ENCODE peak calls at places on chromosome 19, in eight cellular contexts. H is mucosa of descending colon; X is brain microvascular endothelial cell; R is stomach; N is lung; E is tibial artery; M is CD8-positive, alpha-beta T cell; Y is DND-41. G is an unnamed sample. For H3K36me3, the result is how much of the 10 kb centered on the place peaks cover.

GRCh38 chr19:21698215-21698614 is 69.2 kb downstream of the ZNF100 start:
- DNase-seq in R (no peak), H (no peak), E (no peak), N (no peak), Y (no peak), M (no peak), X (no peak), G (peak)

GRCh38 chr19:33390120-33390907 is 16.8 kb downstream of the CEBPG start:
- DNase-seq in H (peak), E (peak), Y (no peak), N (peak), X (no peak), R (no peak), M (no peak), G (no peak)

GRCh38 chr19:44723952-44724319 is 24.6 kb upstream of the BCL3 start:
- DNase-seq in E (peak), R (peak), H (peak), M (peak), X (peak), N (peak), Y (peak), G (peak)

GRCh38 chr19:41995959-41996797 is 2.1 kb upstream of the ATP1A3 start:
- DNase-seq in Y (peak), M (no peak), R (no peak), E (no peak), H (no peak), X (no peak), N (no peak), G (no peak)

GRCh38 chr19:51356159-51356801 is 9.9 kb downstream of the ETFB start:
- DNase-seq in Y (no peak), N (no peak), E (no peak), R (no peak), H (no peak), M (no peak), X (no peak), G (no peak)

GRCh38 chr19:8697671-8698432 is 743 bp downstream of the ACTL9 start:
- DNase-seq in M (no peak), R (no peak), X (no peak), N (no peak), H (no peak), E (no peak), Y (peak), G (no peak)

GRCh38 chr19:41449079-41449864 is 6.3 kb downstream of the ERICH4 start:
- DNase-seq in Y (peak), R (peak), M (peak), X (peak), H (peak), N (peak), E (peak), G (peak)

GRCh38 chr19:28829762-28830161 is 383.2 kb downstream of the UQCRFS1 start:
- DNase-seq in R (no peak), H (no peak), Y (no peak), E (no peak), N (no peak), X (no peak), M (no peak), G (no peak)

GRCh38 chr19:7673995-7674667 is 2.8 kb upstream of the MCEMP1 start:
- DNase-seq in R (peak), Y (peak), H (peak), M (no peak), N (peak), E (peak), X (peak), G (peak)

GRCh38 chr19:29547981-29548380 is 22.2 kb downstream of the VSTM2B start:
- DNase-seq in N (no peak), H (no peak), R (peak), M (no peak), Y (no peak), E (peak), X (no peak), G (no peak)

GRCh38 chr19:23116802-23117571 is at the start of gene ZNF730:
- DNase-seq in N (no peak), Y (peak), X (peak), E (no peak), R (no peak), M (peak), H (peak), G (peak)

GRCh38 chr19:43765109-43765876 is 10.5 kb upstream of the SMG9 start:
- DNase-seq in X (peak), E (peak), R (peak), M (peak), H (peak), Y (no peak), N (no peak), G (peak)

GRCh38 chr19:10305139-10305806 is 4.3 kb downstream of the ZGLP1 start:
- DNase-seq in N (no peak), H (no peak), X (peak), M (no peak), E (peak), Y (no peak), R (no peak), G (peak)

GRCh38 chr19:51784922-51785690 is 9.9 kb upstream of the FPR3 start:
- DNase-seq in N (peak), Y (no peak), R (no peak), E (peak), M (no peak), X (peak), H (no peak), G (peak)

GRCh38 chr19:53161123-53161522 is 2.3 kb upstream of the ZNF347 start:
- DNase-seq in M (no peak), N (no peak), H (no peak), E (no peak), Y (no peak), R (no peak), X (no peak), G (no peak)

GRCh38 chr19:41175825-41176734 is 16.9 kb upstream of the CYP2S1 start:
- DNase-seq in Y (peak), M (peak), E (peak), N (peak), R (peak), H (peak), X (peak), G (peak)

GRCh38 chr19:37218592-37218935 is 550 bp downstream of the ZNF383 start:
- DNase-seq in X (peak), R (no peak), N (no peak), Y (no peak), H (no peak), M (no peak), E (no peak), G (no peak)

GRCh38 chr19:50827476-50827875 is 3.9 kb upstream of the KLK1 start:
- DNase-seq in X (no peak), R (no peak), N (no peak), Y (no peak), M (no peak), E (no peak), H (no peak), G (no peak)

DNA sequence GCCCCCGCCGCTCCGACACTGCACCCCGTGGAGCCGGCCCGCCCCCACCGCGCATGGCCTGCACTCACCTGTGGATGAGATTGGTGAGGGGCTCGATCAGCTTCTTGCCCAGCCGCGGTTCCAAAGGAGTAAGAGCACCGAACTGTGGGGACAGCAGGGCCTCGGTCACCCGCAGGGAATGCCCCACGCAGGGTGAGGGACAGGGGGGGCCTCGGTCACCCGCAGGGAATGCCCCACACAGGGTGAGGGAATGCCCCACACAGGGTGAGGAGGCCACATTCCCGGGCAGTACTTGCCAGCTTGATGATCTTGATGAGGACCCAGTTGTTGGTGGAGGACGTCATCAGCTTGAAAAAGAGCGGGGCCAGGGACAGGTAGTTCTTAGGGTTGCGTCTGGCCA is 22.3 kb downstream of the AP3D1 start:
- DNase-seq in M (no peak), Y (no peak), E (no peak), R (no peak), H (no peak), X (no peak), N (no peak), G (no peak)
- H3K36me3 ChIP-seq in M (under half), Y (half or more), E (half or more), R (half or more), H (under half), X (half or more), N (half or more), G (under half)

DNA sequence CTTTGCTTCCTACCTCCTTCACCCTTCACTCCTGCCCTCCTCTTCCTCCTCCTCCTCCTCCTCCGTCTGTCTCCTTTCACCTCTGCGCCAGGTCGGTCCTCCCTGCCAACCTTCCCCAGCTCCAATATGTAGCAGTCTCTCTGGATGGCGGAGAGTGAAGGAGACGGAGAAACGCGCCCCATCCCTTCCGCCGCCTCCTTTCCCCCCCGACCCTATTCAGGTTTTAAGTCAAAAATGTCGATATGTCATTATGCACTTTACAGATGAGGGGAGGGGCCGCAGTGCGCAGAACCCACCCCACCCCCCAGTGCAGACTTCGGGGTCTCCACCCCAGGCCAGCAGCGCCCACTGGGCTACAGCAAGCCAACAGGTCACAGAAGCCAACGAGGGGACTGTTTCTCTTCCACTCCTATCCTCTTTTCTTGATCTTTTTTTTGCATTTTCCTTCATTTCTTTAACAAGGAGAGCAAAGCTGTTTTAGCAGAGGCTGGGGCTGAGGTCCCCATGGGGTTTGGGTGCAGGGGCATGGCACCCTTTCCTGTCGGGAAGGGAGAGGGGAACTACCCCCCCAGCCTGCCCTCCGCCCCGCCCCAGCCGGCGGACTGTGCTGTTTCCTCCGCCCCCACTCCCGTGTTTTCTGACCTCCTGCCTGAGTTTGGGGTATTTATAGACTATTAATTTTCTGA is 9.2 kb downstream of the MIDN start:
- DNase-seq in R (no peak), M (no peak), N (no peak), H (no peak), Y (no peak), X (no peak), E (no peak), G (no peak)
- H3K4me3 ChIP-seq in R (peak), M (no peak), N (no peak), H (no peak), Y (no peak), X (no peak), E (no peak), G (no peak)

GRCh38 chr19:49014870-49015255 is 2.0 kb downstream of the LHB start:
- DNase-seq in E (no peak), N (no peak), R (no peak), X (no peak), M (no peak), Y (no peak), H (no peak), G (no peak)

GRCh38 chr19:49016067-49016839 is 638 bp downstream of the LHB start:
- DNase-seq in E (no peak), R (no peak), M (no peak), X (no peak), N (no peak), H (no peak), Y (no peak), G (no peak)

GRCh38 chr19:49011194-49011593 is 5.7 kb downstream of the LHB start:
- DNase-seq in M (no peak), R (no peak), X (no peak), N (no peak), H (no peak), Y (no peak), E (no peak), G (no peak)

GRCh38 chr19:49017041-49017665 is at the start of gene LHB:
- DNase-seq in E (no peak), Y (no peak), R (no peak), N (no peak), X (no peak), H (no peak), M (no peak), G (no peak)

DNA sequence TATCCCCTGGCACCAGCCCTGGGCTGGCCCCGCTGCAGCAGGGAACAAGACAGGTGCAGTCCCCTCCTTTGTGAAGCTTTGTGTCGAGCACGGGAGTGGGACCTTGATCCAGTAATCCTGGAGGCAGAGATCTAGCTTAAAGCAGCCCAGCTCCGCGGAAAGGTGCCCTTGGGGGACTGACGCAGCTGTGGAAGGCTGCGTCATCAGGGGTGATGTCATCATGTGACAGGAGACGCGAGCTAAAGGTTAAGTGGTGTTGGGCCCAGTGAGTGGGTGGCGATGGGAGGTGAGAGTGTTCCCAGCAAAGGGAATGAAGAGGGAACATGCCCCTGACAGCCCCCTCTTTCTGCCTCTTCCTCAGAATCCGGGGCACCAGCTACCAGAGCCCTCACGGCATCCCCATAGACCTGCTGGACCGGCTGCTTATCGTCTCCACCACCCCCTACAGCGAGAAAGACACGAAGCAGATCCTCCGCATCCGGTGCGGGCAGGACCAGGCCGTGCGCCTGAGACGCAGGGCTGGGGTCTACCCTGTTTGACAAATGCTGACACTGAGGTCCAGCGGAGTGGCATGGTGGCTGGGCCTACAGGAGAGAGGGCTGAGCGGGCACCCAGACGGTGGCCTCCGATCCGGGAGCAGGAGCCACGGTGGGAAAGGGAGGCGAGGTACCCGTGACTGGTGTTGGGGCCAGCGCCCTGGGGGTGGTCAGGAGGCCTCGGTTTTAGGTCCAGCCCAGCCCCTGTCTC is 2.6 kb downstream of the LHB start:
- DNase-seq in H (no peak), R (no peak), Y (no peak), X (no peak), M (no peak), E (no peak), N (no peak), G (no peak)
- H3K36me3 ChIP-seq in H (under half), R (half or more), Y (half or more), X (under half), M (under half), E (half or more), N (half or more), G (under half)

DNA sequence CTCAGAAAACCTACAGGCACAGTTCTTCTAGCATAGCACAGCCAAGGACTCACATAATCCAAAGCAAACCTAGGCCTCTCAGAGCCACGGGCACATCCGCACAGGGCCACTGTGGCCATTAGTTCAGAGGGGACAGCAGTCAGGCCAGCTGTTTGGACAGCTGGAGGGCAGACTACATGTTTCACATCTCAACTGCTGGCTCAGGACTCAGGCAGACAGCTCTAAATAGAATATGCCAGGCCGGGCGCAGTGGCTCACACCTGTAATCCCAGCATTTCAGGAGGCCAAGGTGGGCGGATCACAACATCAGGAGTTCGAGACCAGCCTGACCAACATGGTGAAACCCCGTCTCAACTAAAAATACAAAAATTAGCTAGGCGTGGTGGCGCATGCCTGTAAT is 26.8 kb downstream of the SAFB2 start:
- DNase-seq in E (no peak), Y (no peak), N (no peak), H (peak), X (no peak), R (no peak), M (no peak), G (no peak)
- H3K4me3 ChIP-seq in E (no peak), Y (no peak), N (no peak), H (no peak), X (no peak), R (no peak), M (no peak), G (no peak)

GRCh38 chr19:14441041-14441938 is 8.2 kb downstream of the PKN1 start:
- DNase-seq in N (no peak), X (no peak), M (no peak), Y (no peak), H (no peak), E (no peak), R (no peak), G (no peak)
- H3K36me3 ChIP-seq in N (under half), X (under half), M (under half), Y (half or more), H (under half), E (half or more), R (half or more), G (under half)

GRCh38 chr19:19525611-19526380 is 2.9 kb upstream of the YJEFN3 start:
- DNase-seq in H (no peak), N (no peak), M (no peak), X (no peak), E (no peak), R (no peak), Y (no peak), G (no peak)
- H3K4me3 ChIP-seq in H (no peak), N (no peak), M (no peak), X (no peak), E (no peak), R (no peak), Y (no peak), G (no peak)

GRCh38 chr19:47069795-47070194 is 21.4 kb upstream of the TMEM160 start:
- DNase-seq in E (no peak), M (no peak), X (no peak), Y (no peak), R (no peak), H (no peak), N (no peak), G (no peak)
- H3K36me3 ChIP-seq in E (half or more), M (under half), X (half or more), Y (half or more), R (half or more), H (under half), N (half or more), G (under half)

DNA sequence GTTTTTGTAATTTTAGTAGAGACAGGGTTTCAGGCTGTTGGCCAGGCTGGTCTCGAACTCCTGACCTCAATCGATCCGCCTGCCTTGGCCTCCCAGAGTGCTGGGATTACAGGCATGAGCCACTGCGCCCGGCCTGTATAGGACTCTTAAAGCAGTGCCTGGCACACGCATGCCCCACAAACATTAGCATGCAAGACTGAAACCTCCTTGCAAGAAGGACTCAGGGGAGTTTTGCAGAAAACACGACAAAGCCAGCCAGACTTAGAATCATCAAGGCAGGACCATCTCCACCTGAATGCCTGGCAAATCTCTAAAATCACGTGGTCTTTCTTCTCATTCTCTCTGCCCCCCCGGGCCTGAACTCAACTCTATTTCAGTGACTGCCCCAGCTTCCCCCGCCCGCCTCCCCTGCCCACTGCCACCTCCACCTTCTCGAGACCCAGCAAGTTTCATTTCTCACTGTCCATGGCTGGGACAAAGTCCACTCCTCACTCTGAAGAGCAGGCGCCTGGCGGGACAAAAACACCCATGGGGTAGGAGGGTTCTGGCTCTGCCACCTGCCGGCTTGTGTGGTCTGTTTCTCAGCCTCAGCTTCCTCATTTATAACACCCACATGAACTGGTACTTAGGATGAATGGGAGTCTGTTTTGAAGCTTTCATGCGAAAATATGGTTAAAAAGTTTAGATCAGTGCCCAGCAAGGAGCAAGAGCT is 2.4 kb downstream of the TICAM1 start:
- DNase-seq in X (no peak), R (peak), M (no peak), Y (no peak), E (no peak), H (peak), N (no peak), G (no peak)
- H3K4me3 ChIP-seq in X (no peak), R (peak), M (no peak), Y (no peak), E (no peak), H (no peak), N (no peak), G (no peak)

DNA sequence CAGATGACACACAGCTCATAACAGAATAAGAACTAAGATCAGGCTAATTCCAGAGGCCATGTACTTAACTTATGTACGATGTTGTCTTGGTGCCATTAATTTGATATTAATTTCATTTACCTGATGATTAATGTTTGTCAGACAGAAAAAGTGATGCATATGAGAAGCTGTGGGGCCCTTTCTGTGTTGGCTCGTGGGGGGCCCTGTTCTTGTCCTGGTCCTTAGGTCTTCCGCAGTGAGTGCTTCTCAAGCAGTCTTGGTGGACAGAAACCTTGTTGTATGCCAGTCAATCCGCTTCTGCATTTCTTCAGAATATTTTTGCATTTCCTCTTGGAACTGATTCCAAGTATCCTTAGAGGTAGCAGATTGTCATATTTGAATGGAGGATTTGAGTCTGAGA is 20.2 kb downstream of the SAFB start:
- DNase-seq in N (no peak), Y (no peak), R (no peak), M (no peak), H (no peak), E (no peak), X (no peak), G (no peak)
- H3K36me3 ChIP-seq in N (under half), Y (half or more), R (half or more), M (half or more), H (under half), E (half or more), X (half or more), G (under half)

GRCh38 chr19:19513671-19514070 is 1.7 kb downstream of the TSSK6 start:
- DNase-seq in X (no peak), M (no peak), H (no peak), N (no peak), R (no peak), Y (no peak), E (no peak), G (no peak)
- H3K4me3 ChIP-seq in X (no peak), M (no peak), H (no peak), N (no peak), R (no peak), Y (no peak), E (peak), G (no peak)